ENCODE peak calls at places on chromosomes 5 and 9, in nine cellular contexts. One of them, this sample, is unnamed.

GRCh38 chr5:125198270-125198974 is 452.0 kb upstream of the ZNF608 start:
- DNase-seq in AML-193: no peak
- DNase-seq in effector memory CD4-positive, alpha-beta T cell: no peak
- DNase-seq in activated T-cell treated with anti-CD3 and anti-CD28 coated beads, Interleukin-2, amount 50 U/mL, for 24 hours: no peak
- DNase-seq in psoas muscle: peak; percentile 76
- DNase-seq in immature natural killer cell: no peak
- DNase-seq in A673: peak; percentile 78
- DNase-seq in mesendoderm: no peak
- DNase-seq in hepatocyte: peak; percentile 90
- DNase-seq in this sample: no peak

GRCh38 chr9:21684831-21685362 is 117.5 kb upstream of the MTAP start:
- DNase-seq in AML-193: no peak
- DNase-seq in effector memory CD4-positive, alpha-beta T cell: no peak
- DNase-seq in activated T-cell treated with anti-CD3 and anti-CD28 coated beads, Interleukin-2, amount 50 U/mL, for 24 hours: peak; percentile 76
- DNase-seq in psoas muscle: no peak
- DNase-seq in immature natural killer cell: no peak
- DNase-seq in A673: peak; percentile 0
- DNase-seq in mesendoderm: peak; percentile 58
- DNase-seq in hepatocyte: peak; percentile 40
- DNase-seq in this sample: peak; percentile 42

GRCh38 chr5:67154518-67155206 is 41.9 kb downstream of the CD180 start:
- DNase-seq in AML-193: no peak
- DNase-seq in effector memory CD4-positive, alpha-beta T cell: no peak
- DNase-seq in activated T-cell treated with anti-CD3 and anti-CD28 coated beads, Interleukin-2, amount 50 U/mL, for 24 hours: no peak
- DNase-seq in psoas muscle: peak; percentile 53
- DNase-seq in immature natural killer cell: no peak
- DNase-seq in A673: peak; percentile 27
- DNase-seq in mesendoderm: no peak
- DNase-seq in hepatocyte: no peak
- DNase-seq in this sample: no peak

GRCh38 chr5:122929001-122929400 is 83.6 kb downstream of the SNX24 start:
- DNase-seq in AML-193: no peak
- DNase-seq in effector memory CD4-positive, alpha-beta T cell: no peak
- DNase-seq in activated T-cell treated with anti-CD3 and anti-CD28 coated beads, Interleukin-2, amount 50 U/mL, for 24 hours: no peak
- DNase-seq in psoas muscle: no peak
- DNase-seq in immature natural killer cell: no peak
- DNase-seq in A673: no peak
- DNase-seq in mesendoderm: no peak
- DNase-seq in hepatocyte: no peak
- DNase-seq in this sample: no peak

GRCh38 chr5:63089147-63089546 is 510.5 kb downstream of the LRRC70 start:
- DNase-seq in AML-193: no peak
- DNase-seq in effector memory CD4-positive, alpha-beta T cell: no peak
- DNase-seq in activated T-cell treated with anti-CD3 and anti-CD28 coated beads, Interleukin-2, amount 50 U/mL, for 24 hours: no peak
- DNase-seq in psoas muscle: no peak
- DNase-seq in immature natural killer cell: no peak
- DNase-seq in A673: no peak
- DNase-seq in mesendoderm: no peak
- DNase-seq in hepatocyte: no peak
- DNase-seq in this sample: no peak

GRCh38 chr9:88272986-88273385 is 115.3 kb upstream of the SPIN1 start:
- DNase-seq in AML-193: no peak
- DNase-seq in effector memory CD4-positive, alpha-beta T cell: no peak
- DNase-seq in activated T-cell treated with anti-CD3 and anti-CD28 coated beads, Interleukin-2, amount 50 U/mL, for 24 hours: no peak
- DNase-seq in psoas muscle: no peak
- DNase-seq in immature natural killer cell: no peak
- DNase-seq in A673: no peak
- DNase-seq in mesendoderm: peak; percentile 23
- DNase-seq in hepatocyte: no peak
- DNase-seq in this sample: no peak

GRCh38 chr5:150522504-150523464 is 14.9 kb downstream of the NDST1 start:
- DNase-seq in AML-193: no peak
- DNase-seq in effector memory CD4-positive, alpha-beta T cell: no peak
- DNase-seq in activated T-cell treated with anti-CD3 and anti-CD28 coated beads, Interleukin-2, amount 50 U/mL, for 24 hours: no peak
- DNase-seq in psoas muscle: no peak
- DNase-seq in immature natural killer cell: no peak
- DNase-seq in A673: no peak
- DNase-seq in mesendoderm: no peak
- DNase-seq in hepatocyte: peak; percentile 68
- DNase-seq in this sample: no peak

GRCh38 chr5:179864686-179865085 is 6.1 kb upstream of the MRNIP start:
- DNase-seq in AML-193: no peak
- DNase-seq in effector memory CD4-positive, alpha-beta T cell: no peak
- DNase-seq in activated T-cell treated with anti-CD3 and anti-CD28 coated beads, Interleukin-2, amount 50 U/mL, for 24 hours: no peak
- DNase-seq in psoas muscle: no peak
- DNase-seq in immature natural killer cell: no peak
- DNase-seq in A673: no peak
- DNase-seq in mesendoderm: no peak
- DNase-seq in hepatocyte: no peak
- DNase-seq in this sample: no peak

GRCh38 chr9:101536351-101536750 is 2.7 kb downstream of the RNF20 start:
- DNase-seq in AML-193: no peak
- DNase-seq in effector memory CD4-positive, alpha-beta T cell: no peak
- DNase-seq in activated T-cell treated with anti-CD3 and anti-CD28 coated beads, Interleukin-2, amount 50 U/mL, for 24 hours: no peak
- DNase-seq in psoas muscle: no peak
- DNase-seq in immature natural killer cell: no peak
- DNase-seq in A673: no peak
- DNase-seq in mesendoderm: no peak
- DNase-seq in hepatocyte: no peak
- DNase-seq in this sample: no peak

GRCh38 chr9:108001219-108001618 is 511.6 kb upstream of the KLF4 start:
- DNase-seq in AML-193: no peak
- DNase-seq in effector memory CD4-positive, alpha-beta T cell: no peak
- DNase-seq in activated T-cell treated with anti-CD3 and anti-CD28 coated beads, Interleukin-2, amount 50 U/mL, for 24 hours: no peak
- DNase-seq in psoas muscle: no peak
- DNase-seq in immature natural killer cell: no peak
- DNase-seq in A673: no peak
- DNase-seq in mesendoderm: no peak
- DNase-seq in hepatocyte: no peak
- DNase-seq in this sample: no peak

GRCh38 chr5:157312492-157312891 is 46.6 kb downstream of the CYFIP2 start:
- DNase-seq in AML-193: peak; percentile 25
- DNase-seq in effector memory CD4-positive, alpha-beta T cell: peak; percentile 44
- DNase-seq in activated T-cell treated with anti-CD3 and anti-CD28 coated beads, Interleukin-2, amount 50 U/mL, for 24 hours: peak; percentile 68
- DNase-seq in psoas muscle: peak; percentile 63
- DNase-seq in immature natural killer cell: peak; percentile 54
- DNase-seq in A673: peak; percentile 51
- DNase-seq in mesendoderm: peak; percentile 74
- DNase-seq in hepatocyte: peak; percentile 68
- DNase-seq in this sample: peak; percentile 63

GRCh38 chr5:1134478-1134877 is 22.6 kb upstream of the SLC12A7 start:
- DNase-seq in AML-193: no peak
- DNase-seq in effector memory CD4-positive, alpha-beta T cell: no peak
- DNase-seq in activated T-cell treated with anti-CD3 and anti-CD28 coated beads, Interleukin-2, amount 50 U/mL, for 24 hours: no peak
- DNase-seq in psoas muscle: no peak
- DNase-seq in immature natural killer cell: no peak
- DNase-seq in A673: no peak
- DNase-seq in mesendoderm: no peak
- DNase-seq in hepatocyte: no peak
- DNase-seq in this sample: no peak

GRCh38 chr5:77204967-77205366 is 5.5 kb upstream of the PDE8B start:
- DNase-seq in AML-193: no peak
- DNase-seq in effector memory CD4-positive, alpha-beta T cell: no peak
- DNase-seq in activated T-cell treated with anti-CD3 and anti-CD28 coated beads, Interleukin-2, amount 50 U/mL, for 24 hours: no peak
- DNase-seq in psoas muscle: no peak
- DNase-seq in immature natural killer cell: no peak
- DNase-seq in A673: no peak
- DNase-seq in mesendoderm: no peak
- DNase-seq in hepatocyte: no peak
- DNase-seq in this sample: no peak

GRCh38 chr9:93952119-93952783 is 2.9 kb downstream of the BARX1 start:
- DNase-seq in AML-193: no peak
- DNase-seq in effector memory CD4-positive, alpha-beta T cell: no peak
- DNase-seq in activated T-cell treated with anti-CD3 and anti-CD28 coated beads, Interleukin-2, amount 50 U/mL, for 24 hours: no peak
- DNase-seq in psoas muscle: no peak
- DNase-seq in immature natural killer cell: no peak
- DNase-seq in A673: no peak
- DNase-seq in mesendoderm: no peak
- DNase-seq in hepatocyte: no peak
- DNase-seq in this sample: no peak

GRCh38 chr5:150486402-150487198 is 21.3 kb upstream of the NDST1 start:
- DNase-seq in AML-193: peak; percentile 37
- DNase-seq in effector memory CD4-positive, alpha-beta T cell: peak; percentile 13
- DNase-seq in activated T-cell treated with anti-CD3 and anti-CD28 coated beads, Interleukin-2, amount 50 U/mL, for 24 hours: no peak
- DNase-seq in psoas muscle: peak; percentile 67
- DNase-seq in immature natural killer cell: peak; percentile 69
- DNase-seq in A673: peak; percentile 69
- DNase-seq in mesendoderm: peak; percentile 97
- DNase-seq in hepatocyte: peak; percentile 90
- DNase-seq in this sample: peak; percentile 34

GRCh38 chr9:33234511-33235467 is 5.2 kb upstream of the SPINK4 start:
- DNase-seq in AML-193: no peak
- DNase-seq in effector memory CD4-positive, alpha-beta T cell: no peak
- DNase-seq in activated T-cell treated with anti-CD3 and anti-CD28 coated beads, Interleukin-2, amount 50 U/mL, for 24 hours: no peak
- DNase-seq in psoas muscle: no peak
- DNase-seq in immature natural killer cell: no peak
- DNase-seq in A673: no peak
- DNase-seq in mesendoderm: no peak
- DNase-seq in hepatocyte: no peak
- DNase-seq in this sample: no peak

GRCh38 chr9:77981332-77981731 is 50.3 kb downstream of the GNAQ start:
- DNase-seq in AML-193: peak; percentile 65
- DNase-seq in effector memory CD4-positive, alpha-beta T cell: no peak
- DNase-seq in activated T-cell treated with anti-CD3 and anti-CD28 coated beads, Interleukin-2, amount 50 U/mL, for 24 hours: no peak
- DNase-seq in psoas muscle: no peak
- DNase-seq in immature natural killer cell: no peak
- DNase-seq in A673: no peak
- DNase-seq in mesendoderm: no peak
- DNase-seq in hepatocyte: peak; percentile 49
- DNase-seq in this sample: no peak

GRCh38 chr5:96177303-96177869 is 215.7 kb upstream of the ELL2 start:
- DNase-seq in AML-193: no peak
- DNase-seq in effector memory CD4-positive, alpha-beta T cell: no peak
- DNase-seq in activated T-cell treated with anti-CD3 and anti-CD28 coated beads, Interleukin-2, amount 50 U/mL, for 24 hours: no peak
- DNase-seq in psoas muscle: no peak
- DNase-seq in immature natural killer cell: no peak
- DNase-seq in A673: no peak
- DNase-seq in mesendoderm: no peak
- DNase-seq in hepatocyte: peak; percentile 56
- DNase-seq in this sample: no peak

GRCh38 chr9:38346811-38347735 is 45.4 kb upstream of the ALDH1B1 start:
- DNase-seq in AML-193: no peak
- DNase-seq in effector memory CD4-positive, alpha-beta T cell: no peak
- DNase-seq in activated T-cell treated with anti-CD3 and anti-CD28 coated beads, Interleukin-2, amount 50 U/mL, for 24 hours: no peak
- DNase-seq in psoas muscle: no peak
- DNase-seq in immature natural killer cell: no peak
- DNase-seq in A673: peak; percentile 32
- DNase-seq in mesendoderm: peak; percentile 64
- DNase-seq in hepatocyte: peak; percentile 42
- DNase-seq in this sample: no peak

GRCh38 chr5:55037046-55037771 is 13.2 kb downstream of the GZMK start:
- DNase-seq in AML-193: no peak
- DNase-seq in effector memory CD4-positive, alpha-beta T cell: peak; percentile 16
- DNase-seq in activated T-cell treated with anti-CD3 and anti-CD28 coated beads, Interleukin-2, amount 50 U/mL, for 24 hours: peak; percentile 54
- DNase-seq in psoas muscle: no peak
- DNase-seq in immature natural killer cell: peak; percentile 73
- DNase-seq in A673: no peak
- DNase-seq in mesendoderm: peak; percentile 86
- DNase-seq in hepatocyte: peak; percentile 6
- DNase-seq in this sample: peak; percentile 49

GRCh38 chr9:91741529-91741928 is 208.5 kb downstream of the ROR2 start:
- DNase-seq in AML-193: no peak
- DNase-seq in effector memory CD4-positive, alpha-beta T cell: no peak
- DNase-seq in activated T-cell treated with anti-CD3 and anti-CD28 coated beads, Interleukin-2, amount 50 U/mL, for 24 hours: no peak
- DNase-seq in psoas muscle: no peak
- DNase-seq in immature natural killer cell: no peak
- DNase-seq in A673: no peak
- DNase-seq in mesendoderm: no peak
- DNase-seq in hepatocyte: no peak
- DNase-seq in this sample: no peak

GRCh38 chr9:134951461-134951860 is 33.7 kb upstream of the FCN1 start:
- DNase-seq in AML-193: no peak
- DNase-seq in effector memory CD4-positive, alpha-beta T cell: no peak
- DNase-seq in activated T-cell treated with anti-CD3 and anti-CD28 coated beads, Interleukin-2, amount 50 U/mL, for 24 hours: no peak
- DNase-seq in psoas muscle: peak; percentile 12
- DNase-seq in immature natural killer cell: no peak
- DNase-seq in A673: no peak
- DNase-seq in mesendoderm: no peak
- DNase-seq in hepatocyte: no peak
- DNase-seq in this sample: peak; percentile 4

GRCh38 chr5:142296914-142297417 is 27.9 kb downstream of the SPRY4 start:
- DNase-seq in AML-193: no peak
- DNase-seq in effector memory CD4-positive, alpha-beta T cell: no peak
- DNase-seq in activated T-cell treated with anti-CD3 and anti-CD28 coated beads, Interleukin-2, amount 50 U/mL, for 24 hours: no peak
- DNase-seq in psoas muscle: no peak
- DNase-seq in immature natural killer cell: no peak
- DNase-seq in A673: peak; percentile 40
- DNase-seq in mesendoderm: no peak
- DNase-seq in hepatocyte: no peak
- DNase-seq in this sample: no peak

GRCh38 chr5:154962494-154962893 is 21.6 kb downstream of the MRPL22 start:
- DNase-seq in AML-193: no peak
- DNase-seq in effector memory CD4-positive, alpha-beta T cell: no peak
- DNase-seq in activated T-cell treated with anti-CD3 and anti-CD28 coated beads, Interleukin-2, amount 50 U/mL, for 24 hours: no peak
- DNase-seq in psoas muscle: no peak
- DNase-seq in immature natural killer cell: no peak
- DNase-seq in A673: no peak
- DNase-seq in mesendoderm: no peak
- DNase-seq in hepatocyte: no peak
- DNase-seq in this sample: no peak

GRCh38 chr5:177507165-177507564 is 2.5 kb downstream of the DOK3 start:
- DNase-seq in AML-193: peak; percentile 45
- DNase-seq in effector memory CD4-positive, alpha-beta T cell: no peak
- DNase-seq in activated T-cell treated with anti-CD3 and anti-CD28 coated beads, Interleukin-2, amount 50 U/mL, for 24 hours: no peak
- DNase-seq in psoas muscle: no peak
- DNase-seq in immature natural killer cell: no peak
- DNase-seq in A673: no peak
- DNase-seq in mesendoderm: peak; percentile 61
- DNase-seq in hepatocyte: no peak
- DNase-seq in this sample: no peak

GRCh38 chr9:128916204-128916603 is 4.6 kb upstream of the PHYHD1 start:
- DNase-seq in AML-193: no peak
- DNase-seq in effector memory CD4-positive, alpha-beta T cell: no peak
- DNase-seq in activated T-cell treated with anti-CD3 and anti-CD28 coated beads, Interleukin-2, amount 50 U/mL, for 24 hours: no peak
- DNase-seq in psoas muscle: peak; percentile 84
- DNase-seq in immature natural killer cell: no peak
- DNase-seq in A673: no peak
- DNase-seq in mesendoderm: no peak
- DNase-seq in hepatocyte: no peak
- DNase-seq in this sample: no peak

GRCh38 chr5:137888875-137889759 is at the start of gene PKD2L2:
- DNase-seq in AML-193: peak; percentile 68
- DNase-seq in effector memory CD4-positive, alpha-beta T cell: peak; percentile 60
- DNase-seq in activated T-cell treated with anti-CD3 and anti-CD28 coated beads, Interleukin-2, amount 50 U/mL, for 24 hours: peak; percentile 88
- DNase-seq in psoas muscle: peak; percentile 90
- DNase-seq in immature natural killer cell: peak; percentile 84
- DNase-seq in A673: peak; percentile 91
- DNase-seq in mesendoderm: peak; percentile 81
- DNase-seq in hepatocyte: peak; percentile 77
- DNase-seq in this sample: peak; percentile 73

GRCh38 chr5:171258737-171259405 is 50.2 kb upstream of the TLX3 start:
- DNase-seq in AML-193: no peak
- DNase-seq in effector memory CD4-positive, alpha-beta T cell: no peak
- DNase-seq in activated T-cell treated with anti-CD3 and anti-CD28 coated beads, Interleukin-2, amount 50 U/mL, for 24 hours: no peak
- DNase-seq in psoas muscle: no peak
- DNase-seq in immature natural killer cell: no peak
- DNase-seq in A673: no peak
- DNase-seq in mesendoderm: no peak
- DNase-seq in hepatocyte: no peak
- DNase-seq in this sample: no peak

GRCh38 chr5:20974423-20974822 is 986.4 kb upstream of the CDH18 start:
- DNase-seq in AML-193: no peak
- DNase-seq in effector memory CD4-positive, alpha-beta T cell: no peak
- DNase-seq in activated T-cell treated with anti-CD3 and anti-CD28 coated beads, Interleukin-2, amount 50 U/mL, for 24 hours: no peak
- DNase-seq in psoas muscle: no peak
- DNase-seq in immature natural killer cell: no peak
- DNase-seq in A673: peak; percentile 87
- DNase-seq in mesendoderm: peak; percentile 74
- DNase-seq in hepatocyte: no peak
- DNase-seq in this sample: no peak

GRCh38 chr5:172380992-172381643 is 73.2 kb downstream of the SH3PXD2B start:
- DNase-seq in AML-193: no peak
- DNase-seq in effector memory CD4-positive, alpha-beta T cell: no peak
- DNase-seq in activated T-cell treated with anti-CD3 and anti-CD28 coated beads, Interleukin-2, amount 50 U/mL, for 24 hours: no peak
- DNase-seq in psoas muscle: peak; percentile 80
- DNase-seq in immature natural killer cell: no peak
- DNase-seq in A673: no peak
- DNase-seq in mesendoderm: no peak
- DNase-seq in hepatocyte: peak; percentile 71
- DNase-seq in this sample: no peak

GRCh38 chr5:82314964-82315728 is 37.0 kb upstream of the RPS23 start:
- DNase-seq in AML-193: peak; percentile 31
- DNase-seq in effector memory CD4-positive, alpha-beta T cell: no peak
- DNase-seq in activated T-cell treated with anti-CD3 and anti-CD28 coated beads, Interleukin-2, amount 50 U/mL, for 24 hours: no peak
- DNase-seq in psoas muscle: no peak
- DNase-seq in immature natural killer cell: no peak
- DNase-seq in A673: no peak
- DNase-seq in mesendoderm: no peak
- DNase-seq in hepatocyte: no peak
- DNase-seq in this sample: no peak

This sample was measured in activated CD8-positive, alpha-beta memory T cell treated with anti-CD3 and anti-CD28 coated beads, Interleukin-2, amount 50 U/mL, for 4 hours.